ENCODE peak calls at places on chromosomes 7 and 10, in nine cellular contexts. D is brain microvascular endothelial cell; G is stimulated activated CD4-positive, alpha-beta T cell treated with anti-CD3 and anti-CD28 coated beads, Interleukin-2, amount 100 ng/mL, for 24 hours; K is activated CD4-positive, alpha-beta T cell treated with anti-CD3 and anti-CD28 coated beads for 48 hours; B is fibroblast of pulmonary artery; Z is NCI-H2029 treated with DMSO at 0.1 percent for 48 hours; P is heart left ventricle; S is foreskin melanocyte; T is CD4-positive, alpha-beta memory T cell. L is an unnamed sample.

GRCh38 chr10:3365630-3366029 is 193.0 kb upstream of the PITRM1 start:
- DNase-seq in Z (peak), S (no peak), P (no peak), T (no peak), B (no peak), K (no peak), D (no peak), G (no peak), L (no peak)

GRCh38 chr10:12978885-12979284 is 22.6 kb downstream of the CCDC3 start:
- DNase-seq in B (no peak), T (no peak), Z (no peak), D (no peak), S (no peak), G (no peak), P (no peak), K (no peak), L (no peak)

GRCh38 chr10:109931153-109931552 is 7.8 kb upstream of the XPNPEP1 start:
- DNase-seq in K (no peak), D (no peak), S (no peak), Z (no peak), G (no peak), P (no peak), B (peak), T (no peak), L (no peak)

GRCh38 chr10:107409517-107409916 is 245.0 kb upstream of the SORCS1 start:
- DNase-seq in G (no peak), B (peak), S (peak), Z (no peak), P (no peak), T (no peak), D (peak), K (no peak), L (no peak)

GRCh38 chr10:94439275-94439861 is 37.0 kb downstream of the TBC1D12 start:
- DNase-seq in D (no peak), K (no peak), Z (no peak), G (no peak), B (peak), S (no peak), P (no peak), T (no peak), L (no peak)

GRCh38 chr7:17405786-17406185 is 107.3 kb downstream of the AHR start:
- DNase-seq in D (peak), S (no peak), K (no peak), Z (no peak), B (peak), P (no peak), T (no peak), G (no peak), L (no peak)

GRCh38 chr10:89481662-89482061 is 53.7 kb downstream of the SLC16A12 start:
- DNase-seq in T (no peak), K (no peak), Z (no peak), G (no peak), S (peak), P (no peak), D (peak), B (peak), L (no peak)

GRCh38 chr7:76515999-76516443 is 5.7 kb downstream of the UPK3B start:
- DNase-seq in G (peak), P (no peak), K (no peak), T (peak), B (peak), D (peak), S (no peak), Z (peak), L (no peak)

GRCh38 chr7:92837214-92837749 is 909 bp upstream of the CDK6 start:
- DNase-seq in T (no peak), Z (no peak), S (no peak), G (no peak), D (no peak), K (no peak), B (peak), P (no peak), L (no peak)

GRCh38 chr10:21296575-21297355 is 228.7 kb downstream of the SKIDA1 start:
- DNase-seq in G (no peak), S (no peak), B (no peak), P (no peak), K (no peak), T (no peak), Z (no peak), D (no peak), L (no peak)

GRCh38 chr10:79082631-79083581 is 14.1 kb downstream of the ZMIZ1 start:
- DNase-seq in P (no peak), B (no peak), K (no peak), D (peak), T (no peak), S (no peak), G (no peak), Z (no peak), L (no peak)

GRCh38 chr7:37341033-37341630 is 107.5 kb downstream of the ELMO1 start:
- DNase-seq in P (no peak), S (no peak), B (no peak), T (no peak), G (no peak), D (no peak), Z (no peak), K (no peak), L (no peak)

GRCh38 chr7:135342887-135343286 is 109.2 kb downstream of the STRA8 start:
- DNase-seq in G (no peak), K (no peak), T (no peak), P (peak), B (no peak), D (no peak), S (peak), Z (peak), L (no peak)

GRCh38 chr10:61758440-61758839 is 95.7 kb downstream of the CABCOCO1 start:
- DNase-seq in T (no peak), Z (no peak), K (no peak), D (no peak), B (peak), G (no peak), P (no peak), S (no peak), L (no peak)

GRCh38 chr7:10475940-10476641 is 497.6 kb upstream of the PHF14 start:
- DNase-seq in Z (no peak), P (peak), K (no peak), G (no peak), D (no peak), T (no peak), B (no peak), S (no peak), L (no peak)

GRCh38 chr10:36602374-36602773 is 523.0 kb upstream of the ANKRD30A start:
- DNase-seq in S (no peak), K (no peak), T (no peak), G (no peak), B (peak), Z (no peak), P (no peak), D (no peak), L (no peak)

GRCh38 chr10:28686835-28687682 is 9.7 kb downstream of the BAMBI start:
- DNase-seq in D (no peak), T (no peak), P (no peak), S (no peak), Z (no peak), B (peak), G (no peak), K (no peak), L (no peak)

GRCh38 chr7:39733881-39734571 is 110.7 kb downstream of the RALA start:
- DNase-seq in S (no peak), Z (no peak), P (no peak), G (no peak), D (peak), K (peak), T (no peak), B (peak), L (no peak)

GRCh38 chr10:119466655-119467054 is 75.9 kb downstream of the RGS10 start:
- DNase-seq in K (peak), P (no peak), S (no peak), D (no peak), T (peak), B (no peak), G (peak), Z (no peak), L (no peak)

GRCh38 chr7:157848508-157849340 is 511.9 kb downstream of the DNAJB6 start:
- DNase-seq in B (no peak), T (no peak), K (no peak), S (no peak), G (no peak), P (no peak), Z (no peak), D (no peak), L (no peak)

GRCh38 chr7:122136639-122137253 is 7.3 kb downstream of the AASS start:
- DNase-seq in G (no peak), S (no peak), K (no peak), D (no peak), Z (peak), B (peak), T (no peak), P (no peak), L (no peak)

GRCh38 chr7:117169907-117170306 is 153.0 kb downstream of the WNT2 start:
- DNase-seq in S (no peak), T (no peak), P (no peak), B (peak), G (no peak), K (no peak), D (no peak), Z (peak), L (no peak)